ENCODE peak calls at places on chromosomes 2 and 18, in nine cellular contexts. H is fibroblast of pulmonary artery, E is hepatocyte, W is upper lobe of left lung, F is upper lobe of right lung, P is cardiac fibroblast, N is GM06990, V is transverse colon, D is osteocyte. M is an unnamed sample.

GRCh38 chr2:7707723-7708122 is 790.5 kb downstream of the RNF144A start:
- DNase-seq in N (no peak), W (no peak), H (no peak), V (no peak), P (no peak), E (no peak), D (no peak), F (no peak), M (peak)

GRCh38 chr2:74497777-74498499 is 1.5 kb downstream of the LBX2 start:
- DNase-seq in H (no peak), E (no peak), D (no peak), N (no peak), W (peak), P (no peak), V (peak), F (peak), M (no peak)

GRCh38 chr2:175709248-175709647 is 292.8 kb downstream of the LNPK start:
- DNase-seq in V (no peak), W (no peak), H (no peak), D (no peak), P (no peak), E (no peak), F (no peak), N (no peak), M (no peak)

GRCh38 chr18:39162013-39162412 is 1596.4 kb upstream of the CELF4 start:
- DNase-seq in V (no peak), P (no peak), F (no peak), E (no peak), D (no peak), N (no peak), H (no peak), W (no peak), M (no peak)

GRCh38 chr2:216694201-216694825 is 1.0 kb downstream of the IGFBP5 start:
- DNase-seq in H (peak), F (peak), V (peak), W (peak), D (peak), N (peak), E (peak), P (peak), M (no peak)

GRCh38 chr2:227386630-227387029 is 1.1 kb downstream of the SCYGR1 start:
- DNase-seq in E (no peak), N (no peak), D (no peak), F (no peak), P (no peak), W (no peak), H (no peak), V (no peak), M (no peak)

GRCh38 chr2:45872211-45872610 is 220.7 kb downstream of the PRKCE start:
- DNase-seq in P (peak), F (no peak), V (no peak), E (peak), W (no peak), H (no peak), N (no peak), D (no peak), M (no peak)

GRCh38 chr2:164981217-164981990 is 26.1 kb upstream of the SLC38A11 start:
- DNase-seq in H (peak), E (no peak), N (no peak), V (no peak), D (no peak), P (no peak), F (no peak), W (no peak), M (peak)

GRCh38 chr2:24164416-24164973 is 10.4 kb upstream of the FAM228A start:
- DNase-seq in W (peak), E (peak), H (peak), P (no peak), D (no peak), N (peak), V (peak), F (peak), M (peak)

GRCh38 chr2:170812716-170813585 is 3.7 kb upstream of the GAD1 start:
- DNase-seq in P (peak), V (no peak), N (no peak), F (no peak), E (peak), W (no peak), H (peak), D (no peak), M (peak)

GRCh38 chr2:138275881-138276280 is 225.7 kb upstream of the SPOPL start:
- DNase-seq in P (no peak), H (no peak), V (no peak), E (peak), W (no peak), F (no peak), D (no peak), N (no peak), M (peak)

GRCh38 chr2:200156140-200156858 is 150.2 kb upstream of the SPATS2L start:
- DNase-seq in E (peak), F (no peak), H (peak), W (peak), N (no peak), D (no peak), P (peak), V (no peak), M (peak)

GRCh38 chr2:101251844-101252407 is 760 bp upstream of the CNOT11 start:
- DNase-seq in E (peak), F (no peak), V (peak), D (no peak), P (no peak), N (no peak), H (no peak), W (peak), M (peak)

GRCh38 chr2:30218814-30219213 is 12.5 kb upstream of the LBH start:
- DNase-seq in P (no peak), E (no peak), N (no peak), W (no peak), V (no peak), D (no peak), F (no peak), H (no peak), M (no peak)

GRCh38 chr2:144362401-144362800 is 157.5 kb downstream of the ZEB2 start:
- DNase-seq in F (no peak), D (no peak), H (no peak), W (no peak), P (no peak), E (no peak), N (no peak), V (no peak), M (peak)

GRCh38 chr18:78967692-78968091 is 11.9 kb upstream of the SALL3 start:
- DNase-seq in D (no peak), E (no peak), W (no peak), N (no peak), P (no peak), F (no peak), V (no peak), H (no peak), M (no peak)

GRCh38 chr18:34551824-34552223 is 158.3 kb upstream of the DTNA start:
- DNase-seq in V (no peak), N (no peak), F (no peak), W (no peak), D (no peak), E (no peak), P (no peak), H (no peak), M (no peak)

GRCh38 chr2:191572319-191572718 is 105.6 kb upstream of the NABP1 start:
- DNase-seq in N (no peak), V (no peak), D (no peak), H (no peak), P (no peak), E (no peak), F (no peak), W (no peak), M (no peak)

GRCh38 chr18:61609131-61609530 is 275.9 kb downstream of the CDH20 start:
- DNase-seq in V (no peak), E (no peak), H (no peak), P (no peak), F (no peak), D (no peak), W (no peak), N (no peak), M (no peak)

GRCh38 chr2:209411718-209412117 is 12.1 kb upstream of the MAP2 start:
- DNase-seq in N (no peak), D (no peak), E (no peak), V (no peak), F (no peak), W (no peak), H (no peak), P (no peak), M (peak)

GRCh38 chr2:88265352-88265960 is 95.3 kb downstream of the THNSL2 start:
- DNase-seq in H (peak), W (peak), P (peak), E (peak), F (no peak), V (no peak), N (no peak), D (no peak), M (peak)

GRCh38 chr2:61255580-61256437 is 93.8 kb downstream of the C2orf74 start:
- DNase-seq in F (no peak), W (no peak), V (no peak), N (no peak), E (no peak), D (no peak), H (peak), P (peak), M (peak)

GRCh38 chr2:241300000-241300399 is 15.5 kb downstream of the HDLBP start:
- DNase-seq in P (no peak), D (no peak), F (no peak), V (no peak), N (no peak), H (no peak), E (no peak), W (no peak), M (no peak)

GRCh38 chr2:65360441-65360840 is 72.0 kb downstream of the SPRED2 start:
- DNase-seq in H (no peak), F (no peak), V (no peak), W (no peak), D (no peak), E (no peak), P (no peak), N (no peak), M (no peak)

GRCh38 chr2:130261970-130262760 is 63.9 kb upstream of the TUBA3E start:
- DNase-seq in D (no peak), V (no peak), N (no peak), W (no peak), H (peak), P (peak), E (peak), F (peak), M (peak)

GRCh38 chr2:30867385-30867784 is 60.1 kb upstream of the CAPN13 start:
- DNase-seq in P (no peak), N (no peak), V (no peak), E (no peak), W (no peak), F (no peak), D (no peak), H (no peak), M (no peak)

GRCh38 chr2:201201371-201201770 is 18.4 kb downstream of the CASP10 start:
- DNase-seq in E (no peak), D (no peak), N (no peak), P (no peak), H (no peak), F (no peak), W (no peak), V (no peak), M (no peak)

GRCh38 chr2:201205516-201205850 is 22.5 kb downstream of the CASP10 start:
- DNase-seq in N (no peak), E (no peak), D (no peak), H (no peak), F (no peak), W (no peak), P (no peak), V (no peak), M (no peak)

GRCh38 chr2:201203916-201204654 is 21.1 kb downstream of the CASP10 start:
- DNase-seq in D (peak), V (no peak), F (no peak), P (peak), E (no peak), W (no peak), H (peak), N (no peak), M (no peak)

GRCh38 chr2:201208563-201209252 is 25.8 kb downstream of the CASP10 start:
- DNase-seq in E (no peak), D (no peak), P (no peak), N (peak), H (no peak), W (peak), F (no peak), V (peak), M (no peak)

GRCh38 chr2:201204655-201205515 is 21.9 kb downstream of the CASP10 start:
- DNase-seq in V (no peak), W (no peak), D (no peak), P (no peak), N (no peak), F (no peak), H (no peak), E (no peak), M (no peak)
- TF ChIP-seq CTCF in V (no peak), W (no peak), D (no peak), P (no peak), N (no peak), F (no peak), H (no peak), E (no peak), M (no peak)

GRCh38 chr2:221002101-221002500 is 570.0 kb downstream of the EPHA4 start:
- DNase-seq in D (no peak), V (no peak), H (no peak), P (no peak), N (no peak), F (no peak), E (no peak), W (no peak), M (no peak)

GRCh38 chr2:220994841-220995240 is 577.3 kb downstream of the EPHA4 start:
- DNase-seq in P (no peak), V (no peak), H (no peak), N (no peak), E (no peak), D (no peak), F (no peak), W (no peak), M (no peak)

GRCh38 chr2:220999351-220999750 is 572.8 kb downstream of the EPHA4 start:
- DNase-seq in V (no peak), D (no peak), F (no peak), W (no peak), E (no peak), P (no peak), N (no peak), H (no peak), M (no peak)

GRCh38 chr2:221001377-221001776 is 570.7 kb downstream of the EPHA4 start:
- DNase-seq in F (no peak), P (no peak), E (no peak), V (no peak), W (no peak), D (no peak), N (no peak), H (no peak), M (no peak)

GRCh38 chr2:220998156-220998555 is 573.9 kb downstream of the EPHA4 start:
- DNase-seq in V (no peak), D (no peak), W (no peak), F (no peak), H (no peak), N (no peak), E (no peak), P (no peak), M (no peak)
- TF ChIP-seq CTCF in V (no peak), D (no peak), W (no peak), F (no peak), H (no peak), N (no peak), E (no peak), P (no peak), M (no peak)

DNA sequence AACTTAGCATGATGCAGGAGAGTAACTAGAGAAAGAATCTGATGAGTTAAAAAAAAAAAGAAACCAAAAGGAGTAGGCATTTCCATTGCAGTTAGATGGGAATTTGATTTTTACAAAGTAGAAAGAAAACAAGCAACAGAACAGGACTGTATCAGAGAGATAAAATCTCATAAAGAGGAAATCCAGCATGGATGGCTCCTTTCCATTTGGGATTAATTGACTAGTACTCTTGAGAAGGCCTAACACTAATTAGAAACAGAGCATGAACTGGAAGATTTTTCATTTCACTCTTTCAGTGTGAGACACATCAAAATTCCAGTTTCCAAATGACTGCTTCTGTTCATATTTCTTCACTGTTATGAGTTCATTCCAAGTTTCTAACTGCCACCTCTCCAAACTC is 108.6 kb upstream of the PIEZO2 start:
- DNase-seq in D (no peak), V (no peak), F (no peak), N (no peak), W (no peak), P (no peak), H (no peak), E (no peak), M (no peak)
- TF ChIP-seq CTCF in D (no peak), V (no peak), F (no peak), N (no peak), W (no peak), P (no peak), H (no peak), E (no peak), M (no peak)

GRCh38 chr2:17125989-17126620 is 392.1 kb downstream of the RAD51AP2 start:
- DNase-seq in V (no peak), E (no peak), N (no peak), P (no peak), H (no peak), F (no peak), D (no peak), W (no peak), M (no peak)
- TF ChIP-seq CTCF in V (no peak), E (no peak), N (no peak), P (no peak), H (no peak), F (no peak), D (no peak), W (no peak), M (no peak)

GRCh38 chr2:104872866-104873688 is 19.2 kb downstream of the POU3F3 start:
- DNase-seq in V (peak), W (peak), D (peak), E (peak), P (peak), H (peak), N (no peak), F (peak), M (peak)
- TF ChIP-seq CTCF in V (peak), W (peak), D (peak), E (peak), P (peak), H (peak), N (peak), F (peak), M (peak)

GRCh38 chr2:238495422-238495821 is 68.7 kb downstream of the ASB1 start:
- DNase-seq in W (no peak), D (peak), F (no peak), E (no peak), P (no peak), N (no peak), V (no peak), H (no peak), M (no peak)

GRCh38 chr2:238493411-238493810 is 66.7 kb downstream of the ASB1 start:
- DNase-seq in H (no peak), V (no peak), N (no peak), E (no peak), F (no peak), D (peak), W (no peak), P (no peak), M (no peak)

GRCh38 chr2:238494573-238494961 is 67.8 kb downstream of the ASB1 start:
- DNase-seq in P (no peak), N (no peak), F (no peak), E (no peak), V (no peak), D (peak), W (no peak), H (no peak), M (no peak)

GRCh38 chr2:238493880-238494572 is 67.3 kb downstream of the ASB1 start:
- DNase-seq in H (no peak), F (no peak), E (peak), V (no peak), N (peak), D (no peak), W (no peak), P (no peak), M (no peak)

DNA sequence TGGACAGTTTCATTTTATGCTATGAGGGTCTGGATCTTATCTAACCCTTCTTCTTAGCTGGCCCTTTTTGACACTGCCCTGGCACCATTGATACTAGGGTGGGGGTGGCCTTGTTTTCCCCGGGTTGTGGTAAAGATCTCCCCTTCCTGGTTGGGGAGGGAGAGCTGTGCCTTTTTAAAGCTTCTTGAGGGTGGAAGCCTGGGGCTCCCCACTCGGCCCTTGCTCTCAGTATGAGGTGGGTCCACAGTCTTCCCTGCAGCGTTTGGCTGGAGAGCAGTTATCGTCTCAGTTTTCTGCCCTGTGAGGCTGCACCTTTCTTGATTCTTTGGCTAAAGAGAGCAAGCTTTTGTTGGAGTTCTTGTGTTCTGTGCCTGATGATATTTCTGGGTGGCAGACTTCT is 66.2 kb downstream of the ASB1 start:
- DNase-seq in W (no peak), H (no peak), F (no peak), E (no peak), P (no peak), D (peak), N (no peak), V (no peak), M (no peak)
- TF ChIP-seq CTCF in W (no peak), H (no peak), F (no peak), E (no peak), P (no peak), D (no peak), N (no peak), V (no peak), M (no peak)

GRCh38 chr18:25560369-25560768 is 208.4 kb upstream of the ZNF521 start:
- DNase-seq in E (no peak), P (no peak), W (no peak), N (no peak), H (no peak), V (no peak), D (no peak), F (no peak), M (no peak)

GRCh38 chr18:25563816-25564370 is 211.9 kb upstream of the ZNF521 start:
- DNase-seq in H (no peak), V (no peak), E (no peak), N (no peak), P (no peak), W (no peak), F (no peak), D (no peak), M (no peak)

GRCh38 chr18:25563346-25563745 is 211.4 kb upstream of the ZNF521 start:
- DNase-seq in W (no peak), F (no peak), V (no peak), N (no peak), E (no peak), H (no peak), P (no peak), D (no peak), M (no peak)

GRCh38 chr18:25557006-25557405 is 205.0 kb upstream of the ZNF521 start:
- DNase-seq in W (peak), D (no peak), P (no peak), F (no peak), E (no peak), V (no peak), H (peak), N (no peak), M (no peak)

DNA sequence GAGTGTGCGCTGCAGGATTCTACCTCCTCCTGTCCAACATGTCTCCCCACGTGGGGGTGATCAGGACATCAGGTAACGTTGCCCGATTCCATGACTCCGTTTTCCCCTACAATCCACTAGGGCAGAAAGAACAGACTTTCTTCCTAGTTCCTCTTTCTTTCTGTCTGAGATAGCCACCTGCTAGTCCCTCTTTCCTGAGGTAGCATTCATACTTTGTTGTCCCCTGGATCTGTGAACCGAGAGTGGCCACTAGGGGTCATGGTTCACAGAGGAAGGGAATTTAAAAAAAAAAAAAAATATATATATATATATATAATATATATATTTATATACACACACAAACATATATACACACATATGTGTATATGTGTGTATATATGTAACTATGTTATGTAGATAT is 210.0 kb upstream of the ZNF521 start:
- DNase-seq in H (peak), E (peak), F (no peak), W (no peak), D (no peak), P (peak), V (peak), N (no peak), M (peak)
- TF ChIP-seq CTCF in H (peak), E (peak), F (peak), W (no peak), D (peak), P (peak), V (peak), N (peak), M (peak)

M was measured in MCF 10A.